ENCODE peak calls at places on chromosomes 4 and X, in ten cellular contexts. L, P, J, K, Y, G, S, B, V and W are unnamed samples.

GRCh38 chr4:173189117-173189693 is 20.6 kb downstream of the GALNT7 start:
- DNase-seq in P (no peak), K (no peak), J (peak; percentile 55), G (no peak), B (no peak), V (no peak), L (no peak), S (no peak), Y (no peak), W (no peak)

GRCh38 chr4:186723207-186724047 is at the start of gene FAT1:
- DNase-seq in K (peak; percentile 87), Y (peak; percentile 91), V (peak; percentile 74), G (peak; percentile 67), L (peak; percentile 66), B (peak; percentile 91), J (peak; percentile 84), P (no peak), S (no peak), W (no peak)

GRCh38 chrX:119488749-119489148 is 20.5 kb downstream of the SLC25A5 start:
- DNase-seq in V (peak; percentile 53), P (peak; percentile 32), J (peak; percentile 59), G (peak; percentile 69), L (no peak), Y (peak; percentile 50), K (peak; percentile 31), S (no peak), B (peak; percentile 49), W (no peak)

GRCh38 chrX:123920065-123920785 is 41.3 kb upstream of the STAG2 start:
- DNase-seq in J (peak; percentile 71), B (no peak), K (no peak), P (no peak), L (peak; percentile 63), G (no peak), Y (no peak), V (no peak), S (peak; percentile 4), W (no peak)

GRCh38 chr4:145034727-145035211 is 63.2 kb downstream of the ANAPC10 start:
- DNase-seq in K (peak; percentile 83), G (no peak), J (peak; percentile 72), V (no peak), B (no peak), P (no peak), L (peak; percentile 54), Y (no peak), S (no peak), W (no peak)

GRCh38 chr4:166039822-166040221 is 166.8 kb downstream of the TLL1 start:
- DNase-seq in G (no peak), V (peak; percentile 63), B (no peak), S (no peak), L (no peak), P (no peak), K (no peak), J (no peak), Y (no peak), W (no peak)

GRCh38 chr4:122221322-122221721 is 69.2 kb downstream of the BLTP1 start:
- DNase-seq in P (no peak), K (no peak), J (no peak), V (no peak), G (no peak), L (no peak), S (no peak), Y (no peak), B (no peak), W (no peak)

GRCh38 chrX:27598312-27598711 is 8.2 kb downstream of the DCAF8L2 start:
- DNase-seq in V (no peak), S (no peak), B (peak; percentile 66), L (peak; percentile 10), P (no peak), Y (peak; percentile 19), G (peak; percentile 14), J (no peak), K (peak; percentile 84), W (no peak)

GRCh38 chr4:183797445-183798248 is 107.5 kb upstream of the STOX2 start:
- DNase-seq in V (no peak), L (peak; percentile 48), Y (peak; percentile 53), G (peak; percentile 8), K (peak; percentile 69), J (peak; percentile 14), S (no peak), B (peak; percentile 73), P (no peak), W (no peak)

GRCh38 chr4:163372035-163372434 is 28.3 kb downstream of the NPY5R start:
- DNase-seq in P (no peak), J (no peak), V (no peak), G (no peak), S (no peak), K (no peak), B (no peak), L (no peak), Y (no peak), W (no peak)

GRCh38 chrX:54785901-54786300 is 12.2 kb downstream of the ITIH6 start:
- DNase-seq in G (no peak), P (no peak), K (peak; percentile 54), S (no peak), L (no peak), B (peak; percentile 27), J (no peak), Y (peak; percentile 21), V (no peak), W (no peak)

GRCh38 chrX:153926863-153927685 is 1.0 kb upstream of the ARHGAP4 start:
- DNase-seq in K (no peak), Y (no peak), S (no peak), G (peak; percentile 54), L (peak; percentile 15), V (peak; percentile 86), J (no peak), P (peak; percentile 90), B (peak; percentile 31), W (peak; percentile 31)

GRCh38 chr4:107283587-107284559 is 247.8 kb upstream of the DKK2 start:
- DNase-seq in B (no peak), S (peak; percentile 97), P (no peak), Y (no peak), L (peak; percentile 88), V (no peak), J (peak; percentile 72), G (no peak), K (peak; percentile 90), W (no peak)

GRCh38 chrX:130413415-130413814 is 11.6 kb downstream of the RBMX2 start:
- DNase-seq in G (no peak), P (no peak), K (no peak), J (no peak), S (no peak), Y (no peak), V (no peak), L (no peak), B (no peak), W (no peak)

GRCh38 chr4:86670739-86671138 is 76.6 kb downstream of the PTPN13 start:
- DNase-seq in G (no peak), K (no peak), P (no peak), B (no peak), J (peak; percentile 84), Y (no peak), S (peak; percentile 16), L (peak; percentile 87), V (no peak), W (no peak)

GRCh38 chrX:9456250-9457074 is 8.4 kb upstream of the TBL1X start:
- DNase-seq in L (no peak), Y (no peak), G (no peak), K (no peak), P (peak; percentile 81), J (peak; percentile 28), V (peak; percentile 41), B (no peak), S (no peak), W (no peak)

GRCh38 chrX:49930046-49930445 is 7.7 kb downstream of the CLCN5 start:
- DNase-seq in K (no peak), S (no peak), B (no peak), J (peak; percentile 47), Y (no peak), V (no peak), L (no peak), P (no peak), G (no peak), W (no peak)

GRCh38 chr4:67727124-67727850 is 26.3 kb upstream of the UBA6 start:
- DNase-seq in Y (no peak), L (peak; percentile 92), J (peak; percentile 35), P (no peak), S (no peak), B (no peak), K (peak; percentile 83), G (no peak), V (peak; percentile 55), W (no peak)

GRCh38 chrX:47540754-47541538 is 20.1 kb upstream of the ARAF start:
- DNase-seq in B (peak; percentile 84), K (peak; percentile 96), Y (peak; percentile 89), P (no peak), G (peak; percentile 87), J (peak; percentile 93), S (peak; percentile 87), V (peak; percentile 32), L (peak; percentile 80), W (no peak)

DNA sequence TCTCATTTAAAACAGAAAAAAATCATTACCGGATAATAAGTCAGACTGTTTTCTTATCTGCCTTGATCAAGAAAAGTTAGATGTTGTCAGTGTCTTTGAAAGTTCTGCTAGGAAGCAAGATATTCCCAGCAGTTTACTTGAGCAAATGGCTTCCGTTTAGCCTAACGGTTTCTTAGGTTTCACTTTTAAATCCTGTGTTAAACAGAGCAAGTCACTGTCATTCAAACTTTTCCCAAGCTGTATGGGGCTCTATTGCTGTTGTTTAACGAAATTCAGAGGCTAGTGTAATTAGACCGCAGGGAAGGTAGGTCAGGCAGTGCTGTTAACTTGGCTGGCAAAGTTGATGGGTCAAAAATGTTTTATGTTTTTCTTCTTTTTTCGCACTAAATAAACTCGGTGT is 80.3 kb upstream of the NEIL3 start:
- DNase-seq in J (peak; percentile 53), V (no peak), B (no peak), G (peak; percentile 3), P (no peak), S (no peak), L (no peak), K (no peak), Y (no peak), W (no peak)
- H3K4me3 ChIP-seq in J (peak overlapping the region; percentile 13), V (no peak overlapping the region), B (no peak overlapping the region), G (no peak overlapping the region), P (no peak overlapping the region), S (peak overlapping the region; percentile 7), L (no peak overlapping the region), K (no peak overlapping the region), Y (no peak overlapping the region), W (no peak overlapping the region)

GRCh38 chr4:16083217-16084191 is at the start of gene PROM1:
- DNase-seq in S (no peak), J (no peak), B (peak; percentile 83), Y (peak; percentile 61), P (no peak), K (peak; percentile 81), L (no peak), V (no peak), G (peak; percentile 29), W (no peak)
- H3K4me3 ChIP-seq in S (no peak within 1 kb of the TSS), J (no peak within 1 kb of the TSS), B (peak within 1 kb of the TSS; percentile 86), Y (peak within 1 kb of the TSS; percentile 38), P (peak within 1 kb of the TSS; percentile 39), K (peak within 1 kb of the TSS; percentile 81), L (peak within 1 kb of the TSS; percentile 32), V (no peak within 1 kb of the TSS), G (peak within 1 kb of the TSS; percentile 67), W (peak within 1 kb of the TSS; percentile 44)

GRCh38 chr4:95379633-95380032 is 169.1 kb downstream of the UNC5C start:
- DNase-seq in B (no peak), P (no peak), J (no peak), V (no peak), Y (no peak), G (no peak), L (no peak), S (no peak), K (no peak), W (no peak)
- H3K4me3 ChIP-seq in B (no peak overlapping the region), P (no peak overlapping the region), J (no peak overlapping the region), V (no peak overlapping the region), Y (no peak overlapping the region), G (no peak overlapping the region), L (no peak overlapping the region), S (no peak overlapping the region), K (no peak overlapping the region), W (no peak overlapping the region)

GRCh38 chr4:149353241-149353640 is 462.4 kb downstream of the IQCM start:
- DNase-seq in P (no peak), G (no peak), B (no peak), S (no peak), L (no peak), K (no peak), J (no peak), V (no peak), Y (no peak), W (no peak)
- H3K4me3 ChIP-seq in P (no peak overlapping the region), G (no peak overlapping the region), B (no peak overlapping the region), S (no peak overlapping the region), L (no peak overlapping the region), K (no peak overlapping the region), J (no peak overlapping the region), V (no peak overlapping the region), Y (no peak overlapping the region), W (no peak overlapping the region)